ENCODE peak calls at places on chromosomes 5 and 9, in eight cellular contexts. A, C, Y, F, E, L, R and M are unnamed samples.

GRCh38 chr5:77065256-77065655 is 21.8 kb downstream of the ZBED3 start:
- DNase-seq in C (no peak), R (no peak), F (no peak), A (no peak), E (no peak), L (no peak), Y (no peak), M (no peak)

GRCh38 chr5:72210913-72211670 is 103.8 kb downstream of the MAP1B start:
- DNase-seq in F (peak), Y (peak), C (peak), R (no peak), L (peak), E (peak), A (peak), M (no peak)

GRCh38 chr9:122168356-122168755 is 8.6 kb downstream of the MORN5 start:
- DNase-seq in C (no peak), E (no peak), A (no peak), L (no peak), Y (no peak), R (no peak), F (no peak), M (no peak)

GRCh38 chr5:73447234-73448071 is 1.1 kb downstream of the FOXD1 start:
- DNase-seq in L (no peak), C (peak), R (peak), F (peak), E (peak), Y (no peak), A (no peak), M (peak)

GRCh38 chr5:112146323-112146848 is 272.7 kb downstream of the EPB41L4A start:
- DNase-seq in R (no peak), Y (no peak), C (peak), F (peak), L (no peak), E (peak), A (peak), M (no peak)

GRCh38 chr9:93207326-93207814 is 23.4 kb downstream of the WNK2 start:
- DNase-seq in C (peak), E (peak), A (peak), F (peak), R (no peak), Y (no peak), L (peak), M (no peak)

GRCh38 chr5:153081385-153081784 is 409.1 kb upstream of the GRIA1 start:
- DNase-seq in A (no peak), Y (no peak), L (no peak), F (no peak), E (no peak), R (no peak), C (no peak), M (no peak)

GRCh38 chr9:79763861-79764260 is 192.1 kb downstream of the TLE4 start:
- DNase-seq in F (peak), R (no peak), L (peak), Y (no peak), A (no peak), C (no peak), E (no peak), M (no peak)

GRCh38 chr5:138944527-138945322 is 69.6 kb upstream of the LRRTM2 start:
- DNase-seq in C (no peak), F (peak), A (no peak), Y (peak), R (no peak), L (no peak), E (no peak), M (no peak)

GRCh38 chr5:15554542-15554941 is 54.6 kb downstream of the FBXL7 start:
- DNase-seq in Y (no peak), R (peak), C (no peak), L (no peak), A (no peak), F (no peak), E (no peak), M (no peak)

GRCh38 chr5:139710370-139711066 is 62.4 kb downstream of the CXXC5 start:
- DNase-seq in A (no peak), Y (no peak), F (peak), E (peak), C (peak), R (peak), L (peak), M (peak)

GRCh38 chr9:126016579-126017290 is 269.6 kb downstream of the PBX3 start:
- DNase-seq in R (no peak), E (no peak), A (no peak), L (no peak), F (no peak), Y (no peak), C (no peak), M (no peak)

GRCh38 chr9:95874303-95874988 is 1.0 kb upstream of the ERCC6L2 start:
- DNase-seq in A (no peak), C (no peak), Y (no peak), R (peak), L (no peak), E (peak), F (peak), M (no peak)

GRCh38 chr9:27198175-27198574 is 89.2 kb downstream of the TEK start:
- DNase-seq in R (peak), F (no peak), E (no peak), L (peak), A (no peak), C (no peak), Y (no peak), M (no peak)

GRCh38 chr9:22010881-22011625 is 1.9 kb upstream of the CDKN2B start:
- DNase-seq in E (no peak), Y (no peak), A (no peak), F (peak), C (no peak), R (peak), L (no peak), M (no peak)

GRCh38 chr9:84151236-84151635 is 170.6 kb downstream of the RMI1 start:
- DNase-seq in F (no peak), A (no peak), C (no peak), E (no peak), Y (no peak), R (peak), L (no peak), M (no peak)

GRCh38 chr5:168807261-168807660 is 228.1 kb upstream of the PANK3 start:
- DNase-seq in L (no peak), R (no peak), F (no peak), C (no peak), E (no peak), Y (no peak), A (no peak), M (no peak)

GRCh38 chr9:92529124-92529523 is 6.7 kb downstream of the ECM2 start:
- DNase-seq in L (no peak), E (no peak), R (no peak), F (no peak), A (no peak), Y (no peak), C (no peak), M (no peak)

GRCh38 chr5:145568581-145568980 is 266.6 kb downstream of the PRELID2 start:
- DNase-seq in A (no peak), Y (no peak), L (no peak), F (no peak), R (no peak), C (no peak), E (no peak), M (no peak)

GRCh38 chr5:108481355-108481931 is 99.5 kb upstream of the FBXL17 start:
- DNase-seq in L (no peak), A (no peak), F (peak), C (peak), R (peak), E (peak), Y (no peak), M (no peak)

GRCh38 chr5:65546141-65546540 is 16.8 kb downstream of the CENPK start:
- DNase-seq in C (no peak), F (no peak), Y (no peak), E (no peak), L (no peak), A (no peak), R (no peak), M (no peak)

GRCh38 chr9:113579270-113580040 is 115.9 kb downstream of the RGS3 start:
- DNase-seq in E (no peak), R (no peak), L (no peak), C (peak), Y (no peak), A (peak), F (no peak), M (no peak)

GRCh38 chr5:109089191-109089590 is 320.6 kb downstream of the PJA2 start:
- DNase-seq in Y (no peak), R (no peak), E (no peak), F (no peak), C (no peak), A (no peak), L (no peak), M (no peak)

GRCh38 chr9:36928210-36928609 is 105.9 kb downstream of the PAX5 start:
- DNase-seq in R (no peak), C (no peak), A (no peak), E (no peak), F (no peak), L (no peak), Y (no peak), M (no peak)

GRCh38 chr9:131697908-131698714 is 41.8 kb downstream of the RAPGEF1 start:
- DNase-seq in L (no peak), R (no peak), F (no peak), Y (no peak), A (peak), C (no peak), E (no peak), M (no peak)

DNA sequence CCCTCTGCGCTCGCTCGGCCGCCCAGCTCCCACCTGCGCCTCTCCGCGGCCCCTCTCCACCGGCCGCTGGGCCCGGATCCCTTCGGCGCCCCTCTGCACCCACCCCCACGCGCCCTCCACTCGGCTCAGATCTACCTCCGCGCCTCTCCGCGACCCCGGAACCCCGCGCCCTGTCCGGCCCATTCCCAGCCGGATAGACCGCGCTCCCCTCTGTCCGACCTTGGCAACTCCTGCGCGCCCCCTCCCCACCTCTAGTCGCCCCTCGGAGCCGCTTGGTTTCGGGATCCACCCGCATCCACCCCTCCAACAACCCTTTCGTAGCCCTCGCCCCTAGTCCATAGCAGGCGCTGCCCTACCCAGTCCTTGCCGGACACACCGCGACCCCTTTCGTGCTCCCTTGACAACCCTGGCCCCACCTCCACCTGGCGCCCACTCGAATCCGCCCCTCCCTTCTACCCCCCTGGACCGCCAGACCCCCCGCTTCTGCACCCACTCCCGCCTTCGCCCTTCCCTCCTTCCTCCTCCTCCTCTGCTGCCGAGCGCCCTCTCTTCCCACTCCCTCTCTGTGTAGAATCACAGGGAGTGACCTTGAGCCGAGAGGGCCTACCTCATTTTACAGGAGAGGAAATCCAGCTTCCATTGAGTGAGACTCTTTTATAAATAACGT is 496 bp upstream of the AK3 start:
- DNase-seq in C (no peak), E (no peak), F (peak), Y (no peak), A (peak), R (peak), L (peak), M (no peak)
- TF ChIP-seq CTCF in C (no peak), E (peak), F (no peak), Y (no peak), A (no peak), R (no peak), L (peak), M (no peak)

GRCh38 chr5:21802100-21802499 is 1051.0 kb downstream of the CDH12 start:
- DNase-seq in A (no peak), L (no peak), Y (no peak), E (no peak), R (no peak), F (no peak), C (no peak), M (no peak)

GRCh38 chr5:21806943-21807342 is 1046.2 kb downstream of the CDH12 start:
- DNase-seq in C (peak), L (no peak), R (no peak), A (no peak), F (peak), Y (no peak), E (no peak), M (no peak)

GRCh38 chr5:21807953-21808352 is 1045.2 kb downstream of the CDH12 start:
- DNase-seq in C (no peak), Y (no peak), E (no peak), L (no peak), A (no peak), R (no peak), F (peak), M (no peak)

GRCh38 chr5:21806271-21806670 is 1046.9 kb downstream of the CDH12 start:
- DNase-seq in L (no peak), Y (no peak), F (no peak), E (no peak), R (no peak), C (no peak), A (no peak), M (no peak)

GRCh38 chr5:21802869-21803490 is 1050.2 kb downstream of the CDH12 start:
- DNase-seq in A (no peak), E (peak), Y (no peak), L (no peak), F (peak), C (no peak), R (no peak), M (no peak)
- TF ChIP-seq CTCF in A (peak), E (peak), Y (peak), L (peak), F (peak), C (peak), R (peak), M (no peak)

DNA sequence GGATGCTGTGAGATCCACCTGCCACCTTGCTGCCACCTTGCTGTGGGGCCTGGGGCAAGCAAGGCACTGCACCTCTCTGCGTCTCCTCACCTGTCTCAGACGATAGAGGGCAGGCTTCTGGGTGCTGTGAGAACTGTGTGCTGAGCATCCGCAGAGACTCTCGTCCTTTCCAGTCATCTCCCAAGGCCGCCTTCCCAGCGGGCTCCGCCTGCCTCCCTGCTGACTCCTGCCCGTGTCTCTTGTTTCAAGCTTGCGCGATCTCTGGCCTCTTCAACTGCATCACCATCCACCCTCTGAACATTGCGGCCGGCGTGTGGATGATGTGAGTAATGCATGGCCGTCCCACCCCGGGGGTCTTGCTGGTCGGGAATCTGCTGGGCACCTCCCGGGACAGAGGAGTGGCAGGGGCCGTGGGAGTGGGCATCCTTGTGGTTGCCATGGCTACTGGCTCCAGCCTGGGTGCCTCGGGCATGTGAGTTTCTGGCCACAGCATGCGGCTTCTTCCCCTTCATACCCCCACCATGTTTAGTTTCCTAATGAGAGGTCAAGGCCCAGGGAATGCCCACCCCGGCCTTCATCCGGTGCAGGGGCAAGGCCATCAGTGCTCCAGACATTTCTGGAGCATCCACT is 3.6 kb downstream of the CACFD1 start:
- DNase-seq in R (peak), Y (no peak), C (no peak), L (no peak), E (no peak), F (no peak), A (no peak), M (no peak)
- TF ChIP-seq CTCF in R (peak), Y (peak), C (peak), L (peak), E (peak), F (no peak), A (no peak), M (no peak)

GRCh38 chr5:103041071-103041676 is 78.8 kb downstream of the GIN1 start:
- DNase-seq in C (no peak), E (peak), R (no peak), L (no peak), A (no peak), Y (peak), F (peak), M (no peak)
- TF ChIP-seq CTCF in C (peak), E (peak), R (peak), L (peak), A (peak), Y (peak), F (peak), M (no peak)